ENCODE peak calls at places on chromosomes 6 and 20, in six cellular contexts. One of them, this sample, is unnamed.

GRCh38 chr6:165695736-165696515 is 32.9 kb upstream of the PDE10A start:
- DNase-seq in WTC11: no peak
- DNase-seq in activated B cell treated with CpG ODN at 0.5 μM for 24 hours: no peak
- DNase-seq in HFF-Myc: no peak
- DNase-seq in MCF 10A: peak
- DNase-seq in kidney epithelial cell: no peak
- DNase-seq in this sample: no peak

GRCh38 chr6:85436408-85436807 is 13.5 kb upstream of the NT5E start:
- DNase-seq in MCF 10A: no peak
- DNase-seq in HFF-Myc: peak
- DNase-seq in kidney epithelial cell: no peak
- DNase-seq in WTC11: no peak
- DNase-seq in activated B cell treated with CpG ODN at 0.5 μM for 24 hours: no peak
- DNase-seq in this sample: no peak

GRCh38 chr6:15675537-15676170 is 12.8 kb upstream of the DTNBP1 start:
- DNase-seq in activated B cell treated with CpG ODN at 0.5 μM for 24 hours: no peak
- DNase-seq in kidney epithelial cell: no peak
- DNase-seq in HFF-Myc: no peak
- DNase-seq in MCF 10A: no peak
- DNase-seq in WTC11: no peak
- DNase-seq in this sample: no peak

GRCh38 chr6:148464319-148465010 is 121.8 kb downstream of the SASH1 start:
- DNase-seq in activated B cell treated with CpG ODN at 0.5 μM for 24 hours: peak
- DNase-seq in kidney epithelial cell: peak
- DNase-seq in WTC11: peak
- DNase-seq in MCF 10A: peak
- DNase-seq in HFF-Myc: peak
- DNase-seq in this sample: no peak

GRCh38 chr6:84390334-84390733 is 162.9 kb upstream of the CEP162 start:
- DNase-seq in activated B cell treated with CpG ODN at 0.5 μM for 24 hours: no peak
- DNase-seq in MCF 10A: no peak
- DNase-seq in HFF-Myc: no peak
- DNase-seq in WTC11: no peak
- DNase-seq in kidney epithelial cell: no peak
- DNase-seq in this sample: no peak

GRCh38 chr20:32240220-32240619 is 32.5 kb downstream of the POFUT1 start:
- DNase-seq in WTC11: peak
- DNase-seq in HFF-Myc: no peak
- DNase-seq in activated B cell treated with CpG ODN at 0.5 μM for 24 hours: no peak
- DNase-seq in MCF 10A: no peak
- DNase-seq in kidney epithelial cell: no peak
- DNase-seq in this sample: no peak

GRCh38 chr6:125932451-125932795 is 24.1 kb upstream of the HINT3 start:
- DNase-seq in kidney epithelial cell: no peak
- DNase-seq in activated B cell treated with CpG ODN at 0.5 μM for 24 hours: no peak
- DNase-seq in MCF 10A: no peak
- DNase-seq in HFF-Myc: no peak
- DNase-seq in WTC11: no peak
- DNase-seq in this sample: no peak

GRCh38 chr6:30830438-30830837 is 53.9 kb upstream of the DDR1 start:
- DNase-seq in HFF-Myc: no peak
- DNase-seq in kidney epithelial cell: no peak
- DNase-seq in activated B cell treated with CpG ODN at 0.5 μM for 24 hours: no peak
- DNase-seq in WTC11: no peak
- DNase-seq in MCF 10A: no peak
- DNase-seq in this sample: no peak

GRCh38 chr20:59807909-59808728 is 125.3 kb downstream of the SYCP2 start:
- DNase-seq in WTC11: no peak
- DNase-seq in kidney epithelial cell: no peak
- DNase-seq in HFF-Myc: no peak
- DNase-seq in activated B cell treated with CpG ODN at 0.5 μM for 24 hours: no peak
- DNase-seq in MCF 10A: no peak
- DNase-seq in this sample: no peak

GRCh38 chr6:2713473-2714358 is 37.0 kb downstream of the MYLK4 start:
- DNase-seq in kidney epithelial cell: no peak
- DNase-seq in HFF-Myc: peak
- DNase-seq in WTC11: no peak
- DNase-seq in MCF 10A: no peak
- DNase-seq in activated B cell treated with CpG ODN at 0.5 μM for 24 hours: no peak
- DNase-seq in this sample: no peak

GRCh38 chr20:61684136-61684535 is 381.5 kb downstream of the TAF4 start:
- DNase-seq in MCF 10A: no peak
- DNase-seq in WTC11: no peak
- DNase-seq in activated B cell treated with CpG ODN at 0.5 μM for 24 hours: no peak
- DNase-seq in kidney epithelial cell: no peak
- DNase-seq in HFF-Myc: no peak
- DNase-seq in this sample: no peak

GRCh38 chr20:32189691-32190607 is 17.6 kb downstream of the PLAGL2 start:
- DNase-seq in kidney epithelial cell: no peak
- DNase-seq in HFF-Myc: no peak
- DNase-seq in MCF 10A: no peak
- DNase-seq in activated B cell treated with CpG ODN at 0.5 μM for 24 hours: no peak
- DNase-seq in WTC11: peak
- DNase-seq in this sample: peak

GRCh38 chr6:17043148-17043522 is 58.7 kb upstream of the STMND1 start:
- DNase-seq in WTC11: no peak
- DNase-seq in kidney epithelial cell: no peak
- DNase-seq in HFF-Myc: no peak
- DNase-seq in MCF 10A: no peak
- DNase-seq in activated B cell treated with CpG ODN at 0.5 μM for 24 hours: no peak
- DNase-seq in this sample: no peak

GRCh38 chr6:157323114-157323923 is at the start of gene TMEM242:
- DNase-seq in MCF 10A: peak
- DNase-seq in activated B cell treated with CpG ODN at 0.5 μM for 24 hours: peak
- DNase-seq in WTC11: peak
- DNase-seq in HFF-Myc: peak
- DNase-seq in kidney epithelial cell: no peak
- DNase-seq in this sample: peak

GRCh38 chr6:157322792-157323113 is 566 bp downstream of the TMEM242 start:
- DNase-seq in activated B cell treated with CpG ODN at 0.5 μM for 24 hours: no peak
- DNase-seq in WTC11: no peak
- DNase-seq in HFF-Myc: no peak
- DNase-seq in MCF 10A: no peak
- DNase-seq in kidney epithelial cell: no peak
- DNase-seq in this sample: no peak

GRCh38 chr6:157325069-157325805 is 1.9 kb upstream of the TMEM242 start:
- DNase-seq in HFF-Myc: no peak
- DNase-seq in kidney epithelial cell: no peak
- DNase-seq in activated B cell treated with CpG ODN at 0.5 μM for 24 hours: no peak
- DNase-seq in MCF 10A: no peak
- DNase-seq in WTC11: no peak
- DNase-seq in this sample: no peak

GRCh38 chr6:157326979-157327378 is 3.7 kb upstream of the TMEM242 start:
- DNase-seq in HFF-Myc: no peak
- DNase-seq in kidney epithelial cell: no peak
- DNase-seq in activated B cell treated with CpG ODN at 0.5 μM for 24 hours: no peak
- DNase-seq in MCF 10A: no peak
- DNase-seq in WTC11: no peak
- DNase-seq in this sample: no peak

DNA sequence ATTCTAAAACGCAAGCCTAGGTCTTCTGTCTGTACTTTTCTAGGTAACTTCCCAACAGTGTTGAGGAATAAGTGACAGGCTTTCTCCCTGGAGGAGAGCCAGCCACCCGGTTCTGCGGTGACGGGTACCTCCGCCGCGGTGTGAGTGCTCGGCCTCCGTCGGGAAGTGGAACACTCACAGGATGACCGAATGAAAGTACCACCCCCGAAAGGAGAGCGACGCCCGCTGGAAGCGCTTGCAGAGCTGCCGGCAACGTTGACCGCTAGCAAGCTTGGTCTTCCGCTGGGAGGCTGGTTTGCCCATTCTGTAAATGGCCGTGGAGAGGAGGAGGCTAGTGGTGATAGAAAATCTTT is 581 bp upstream of the TMEM242 start:
- DNase-seq in activated B cell treated with CpG ODN at 0.5 μM for 24 hours: peak
- DNase-seq in kidney epithelial cell: no peak
- DNase-seq in HFF-Myc: peak
- DNase-seq in MCF 10A: peak
- DNase-seq in WTC11: peak
- DNase-seq in this sample: peak
- TF ChIP-seq CTCF in activated B cell treated with CpG ODN at 0.5 μM for 24 hours: no peak
- TF ChIP-seq CTCF in kidney epithelial cell: peak
- TF ChIP-seq CTCF in HFF-Myc: no peak
- TF ChIP-seq CTCF in MCF 10A: no peak
- TF ChIP-seq CTCF in WTC11: no peak
- TF ChIP-seq CTCF in this sample: no peak

GRCh38 chr6:161663682-161664081 is 389.8 kb upstream of the AGPAT4 start:
- DNase-seq in MCF 10A: no peak
- DNase-seq in WTC11: no peak
- DNase-seq in HFF-Myc: no peak
- DNase-seq in activated B cell treated with CpG ODN at 0.5 μM for 24 hours: no peak
- DNase-seq in kidney epithelial cell: no peak
- DNase-seq in this sample: no peak

GRCh38 chr6:161658216-161658615 is 384.4 kb upstream of the AGPAT4 start:
- DNase-seq in HFF-Myc: no peak
- DNase-seq in kidney epithelial cell: peak
- DNase-seq in activated B cell treated with CpG ODN at 0.5 μM for 24 hours: no peak
- DNase-seq in WTC11: no peak
- DNase-seq in MCF 10A: no peak
- DNase-seq in this sample: no peak

DNA sequence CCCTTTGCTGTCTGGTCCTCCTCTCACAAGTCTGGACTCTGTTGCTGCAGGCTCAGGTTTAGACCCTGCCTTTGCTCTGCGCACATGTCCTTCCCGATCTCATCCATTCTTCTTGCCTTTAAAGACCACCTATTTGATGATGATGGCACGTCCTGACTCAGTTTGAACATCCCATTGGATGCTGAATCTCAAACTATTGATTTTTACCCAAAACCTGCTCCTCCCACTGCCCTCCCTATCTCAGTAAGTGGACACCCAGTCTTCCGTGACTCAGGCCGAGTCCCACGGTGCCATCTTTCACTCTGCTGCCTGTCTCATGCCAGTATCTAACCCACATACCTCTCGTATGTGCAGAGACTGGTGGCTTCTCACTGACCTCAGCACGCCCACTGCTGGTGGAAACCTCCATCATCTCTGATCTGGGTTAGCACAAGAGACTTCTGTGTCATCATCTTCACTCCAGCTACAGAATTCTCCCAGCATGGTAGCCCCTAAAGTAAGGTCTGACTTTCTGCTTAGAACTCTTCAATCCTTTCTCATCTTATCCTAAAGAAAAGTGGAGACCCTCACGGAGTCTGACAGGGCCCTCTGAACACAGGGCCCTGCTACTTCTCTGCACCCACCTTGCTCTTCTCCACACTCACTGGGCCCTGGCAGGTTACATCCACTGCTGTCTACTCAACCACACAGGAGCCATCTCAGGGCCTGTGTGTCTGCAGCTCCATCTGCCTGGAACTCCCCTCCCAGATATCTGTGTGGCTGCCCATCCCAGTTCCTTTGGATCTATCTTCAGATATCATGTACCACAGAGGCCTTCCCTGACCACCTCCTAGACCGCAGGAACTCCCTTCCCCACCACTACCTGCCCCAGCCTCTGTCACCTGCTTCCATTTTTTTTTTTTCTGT is 387.1 kb upstream of the AGPAT4 start:
- DNase-seq in MCF 10A: no peak
- DNase-seq in WTC11: no peak
- DNase-seq in kidney epithelial cell: no peak
- DNase-seq in activated B cell treated with CpG ODN at 0.5 μM for 24 hours: no peak
- DNase-seq in HFF-Myc: no peak
- DNase-seq in this sample: no peak
- TF ChIP-seq CTCF in MCF 10A: no peak
- TF ChIP-seq CTCF in WTC11: no peak
- TF ChIP-seq CTCF in kidney epithelial cell: no peak
- TF ChIP-seq CTCF in activated B cell treated with CpG ODN at 0.5 μM for 24 hours: no peak
- TF ChIP-seq CTCF in HFF-Myc: no peak
- TF ChIP-seq CTCF in this sample: no peak

GRCh38 chr6:43887340-43887858 is 117.4 kb downstream of the VEGFA start:
- DNase-seq in kidney epithelial cell: peak
- DNase-seq in WTC11: no peak
- DNase-seq in activated B cell treated with CpG ODN at 0.5 μM for 24 hours: no peak
- DNase-seq in HFF-Myc: no peak
- DNase-seq in MCF 10A: no peak
- DNase-seq in this sample: no peak
- TF ChIP-seq CTCF in kidney epithelial cell: no peak
- TF ChIP-seq CTCF in WTC11: no peak
- TF ChIP-seq CTCF in activated B cell treated with CpG ODN at 0.5 μM for 24 hours: no peak
- TF ChIP-seq CTCF in HFF-Myc: no peak
- TF ChIP-seq CTCF in MCF 10A: no peak
- TF ChIP-seq CTCF in this sample: no peak

DNA sequence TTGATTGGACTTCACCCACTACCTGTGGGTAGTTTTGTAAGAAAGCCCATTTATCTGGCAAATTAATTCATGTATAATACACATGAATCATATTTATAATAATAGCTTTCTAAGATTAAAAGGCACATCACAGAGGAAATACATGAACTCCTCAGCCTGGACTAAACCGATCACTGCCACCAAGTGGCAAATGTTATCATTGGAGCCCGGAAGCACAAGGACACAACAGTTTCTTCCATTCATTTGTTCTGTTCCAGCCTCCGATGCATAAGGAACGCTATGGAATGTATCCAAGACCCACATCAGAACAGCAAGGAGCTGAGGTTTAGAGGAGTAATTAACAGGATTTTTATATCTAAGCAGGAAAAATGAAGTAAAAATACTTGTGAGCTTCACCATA is 13.9 kb upstream of the IPCEF1 start:
- DNase-seq in HFF-Myc: peak
- DNase-seq in WTC11: no peak
- DNase-seq in MCF 10A: peak
- DNase-seq in activated B cell treated with CpG ODN at 0.5 μM for 24 hours: no peak
- DNase-seq in kidney epithelial cell: no peak
- DNase-seq in this sample: no peak
- TF ChIP-seq CTCF in HFF-Myc: peak
- TF ChIP-seq CTCF in WTC11: no peak
- TF ChIP-seq CTCF in MCF 10A: peak
- TF ChIP-seq CTCF in activated B cell treated with CpG ODN at 0.5 μM for 24 hours: no peak
- TF ChIP-seq CTCF in kidney epithelial cell: peak
- TF ChIP-seq CTCF in this sample: peak

DNA sequence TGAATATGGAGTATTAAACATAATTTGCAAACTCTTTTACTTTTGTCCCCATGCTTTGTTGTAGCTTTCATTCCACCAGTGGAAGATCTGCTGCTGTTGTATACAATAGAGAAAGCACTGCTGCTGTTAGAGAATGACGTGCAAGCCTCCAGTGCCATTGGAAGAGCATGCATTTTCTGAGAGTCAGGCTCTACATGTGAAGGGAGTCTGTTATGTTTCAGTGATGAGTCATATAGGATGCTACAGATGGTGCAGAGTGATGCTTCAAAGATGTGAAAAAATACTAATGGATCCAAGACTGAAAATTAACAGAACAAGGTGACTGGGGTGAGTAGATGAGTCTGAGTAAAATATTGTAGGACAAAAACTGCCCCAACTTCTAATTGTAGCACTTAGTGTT is 22.4 kb upstream of the BACH2 start:
- DNase-seq in HFF-Myc: peak
- DNase-seq in kidney epithelial cell: no peak
- DNase-seq in WTC11: no peak
- DNase-seq in activated B cell treated with CpG ODN at 0.5 μM for 24 hours: no peak
- DNase-seq in MCF 10A: no peak
- DNase-seq in this sample: no peak
- TF ChIP-seq CTCF in HFF-Myc: no peak
- TF ChIP-seq CTCF in kidney epithelial cell: no peak
- TF ChIP-seq CTCF in WTC11: no peak
- TF ChIP-seq CTCF in activated B cell treated with CpG ODN at 0.5 μM for 24 hours: no peak
- TF ChIP-seq CTCF in MCF 10A: no peak
- TF ChIP-seq CTCF in this sample: no peak

GRCh38 chr6:117706504-117706903 is 31.2 kb downstream of the NUS1 start:
- DNase-seq in WTC11: no peak
- DNase-seq in MCF 10A: no peak
- DNase-seq in activated B cell treated with CpG ODN at 0.5 μM for 24 hours: no peak
- DNase-seq in kidney epithelial cell: no peak
- DNase-seq in HFF-Myc: no peak
- DNase-seq in this sample: no peak

GRCh38 chr6:117711369-117711768 is 36.1 kb downstream of the NUS1 start:
- DNase-seq in HFF-Myc: no peak
- DNase-seq in WTC11: no peak
- DNase-seq in activated B cell treated with CpG ODN at 0.5 μM for 24 hours: no peak
- DNase-seq in kidney epithelial cell: no peak
- DNase-seq in MCF 10A: peak
- DNase-seq in this sample: no peak
- TF ChIP-seq CTCF in HFF-Myc: no peak
- TF ChIP-seq CTCF in WTC11: no peak
- TF ChIP-seq CTCF in activated B cell treated with CpG ODN at 0.5 μM for 24 hours: no peak
- TF ChIP-seq CTCF in kidney epithelial cell: no peak
- TF ChIP-seq CTCF in MCF 10A: no peak
- TF ChIP-seq CTCF in this sample: no peak